ENCODE peak calls at places on chromosome 14, in four cellular contexts. N, H, Z and M are unnamed samples.

GRCh38 chr14:81565441-81566290 is 32.0 kb upstream of the SEL1L start:
- DNase-seq in N (peak; percentile 25), H (peak; percentile 37), Z (no peak), M (peak; percentile 18)

GRCh38 chr14:97477353-97477752 is 680.2 kb downstream of the VRK1 start:
- DNase-seq in N (no peak), H (no peak), Z (no peak), M (no peak)

GRCh38 chr14:52268191-52269061 is 928 bp downstream of the PTGDR start:
- DNase-seq in N (peak; percentile 54), H (no peak), Z (no peak), M (peak; percentile 41)

GRCh38 chr14:99325016-99325415 is 53.0 kb upstream of the BCL11B start:
- DNase-seq in N (no peak), H (no peak), Z (no peak), M (no peak)

GRCh38 chr14:68507544-68508081 is 285.3 kb downstream of the ZFP36L1 start:
- DNase-seq in N (no peak), H (no peak), Z (no peak), M (no peak)

GRCh38 chr14:85789506-85789905 is 259.6 kb downstream of the FLRT2 start:
- DNase-seq in N (no peak), H (no peak), Z (no peak), M (no peak)

GRCh38 chr14:91968280-91968679 is 20.8 kb upstream of the FBLN5 start:
- DNase-seq in N (no peak), H (no peak), Z (no peak), M (no peak)

GRCh38 chr14:50038398-50039119 is 77.8 kb downstream of the VCPKMT start:
- DNase-seq in N (peak; percentile 90), H (peak; percentile 25), Z (no peak), M (peak; percentile 100)

GRCh38 chr14:64636208-64636979 is 67.8 kb upstream of the PLEKHG3 start:
- DNase-seq in N (peak; percentile 63), H (peak; percentile 70), Z (peak; percentile 79), M (peak; percentile 60)

GRCh38 chr14:89134640-89135039 is 282.4 kb downstream of the FOXN3 start:
- DNase-seq in N (no peak), H (no peak), Z (no peak), M (no peak)

GRCh38 chr14:90301580-90302181 is 30.1 kb downstream of the NRDE2 start:
- DNase-seq in N (peak; percentile 82), H (no peak), Z (no peak), M (peak; percentile 77)

GRCh38 chr14:71362282-71362681 is 455.0 kb downstream of the PCNX1 start:
- DNase-seq in N (no peak), H (no peak), Z (no peak), M (no peak)

GRCh38 chr14:36271939-36272907 is 48.2 kb downstream of the MBIP start:
- DNase-seq in N (peak; percentile 19), H (no peak), Z (no peak), M (peak; percentile 4)

GRCh38 chr14:81211844-81212243 is 8.9 kb downstream of the GTF2A1 start:
- DNase-seq in N (peak; percentile 44), H (peak; percentile 45), Z (no peak), M (peak; percentile 41)

GRCh38 chr14:100486025-100486828 is 101.0 kb downstream of the BEGAIN start:
- DNase-seq in N (peak; percentile 67), H (peak; percentile 63), Z (no peak), M (peak; percentile 86)

GRCh38 chr14:41380017-41380416 is 226.7 kb upstream of the LRFN5 start:
- DNase-seq in N (no peak), H (no peak), Z (no peak), M (no peak)

GRCh38 chr14:75126679-75127473 is at the start of gene NEK9:
- DNase-seq in N (peak; percentile 83), H (peak; percentile 87), Z (peak; percentile 91), M (peak; percentile 84)

GRCh38 chr14:63922696-63923421 is 70.1 kb downstream of the SYNE2 start:
- DNase-seq in N (peak; percentile 81), H (no peak), Z (no peak), M (no peak)

GRCh38 chr14:101733211-101733610 is 28.3 kb upstream of the PPP2R5C start:
- DNase-seq in N (peak; percentile 49), H (no peak), Z (no peak), M (peak; percentile 78)

GRCh38 chr14:94383777-94384176 is 4.6 kb downstream of the SERPINA1 start:
- DNase-seq in N (no peak), H (no peak), Z (no peak), M (no peak)

GRCh38 chr14:104424406-104425072 is 155.0 kb upstream of the C14orf180 start:
- DNase-seq in N (no peak), H (no peak), Z (peak; percentile 53), M (no peak)

GRCh38 chr14:92866181-92866752 is 56.7 kb upstream of the CHGA start:
- DNase-seq in N (no peak), H (no peak), Z (no peak), M (peak; percentile 73)

GRCh38 chr14:76720382-76720813 is 40.9 kb upstream of the VASH1 start:
- DNase-seq in N (peak; percentile 36), H (peak; percentile 92), Z (peak; percentile 84), M (peak; percentile 56)

GRCh38 chr14:64303471-64303917 is 9.3 kb upstream of the ESR2 start:
- DNase-seq in N (peak; percentile 77), H (no peak), Z (no peak), M (peak; percentile 69)

GRCh38 chr14:94180655-94181271 is 6.6 kb downstream of the PPP4R4 start:
- DNase-seq in N (peak; percentile 65), H (no peak), Z (no peak), M (peak; percentile 52)

GRCh38 chr14:55327179-55327578 is 56.0 kb downstream of the FBXO34 start:
- DNase-seq in N (no peak), H (no peak), Z (no peak), M (no peak)

GRCh38 chr14:29601559-29602109 is 326.0 kb downstream of the PRKD1 start:
- DNase-seq in N (peak; percentile 12), H (no peak), Z (no peak), M (peak; percentile 75)

GRCh38 chr14:64675246-64675645 is 29.0 kb upstream of the PLEKHG3 start:
- DNase-seq in N (no peak), H (no peak), Z (no peak), M (no peak)

GRCh38 chr14:20331048-20331613 is 1.9 kb downstream of the CCNB1IP1 start:
- DNase-seq in N (no peak), H (no peak), Z (no peak), M (no peak)
- H3K4me3 ChIP-seq in N (no peak overlapping the region), H (no peak overlapping the region), Z (peak overlapping the region; percentile 0), M (peak overlapping the region; percentile 16)

DNA sequence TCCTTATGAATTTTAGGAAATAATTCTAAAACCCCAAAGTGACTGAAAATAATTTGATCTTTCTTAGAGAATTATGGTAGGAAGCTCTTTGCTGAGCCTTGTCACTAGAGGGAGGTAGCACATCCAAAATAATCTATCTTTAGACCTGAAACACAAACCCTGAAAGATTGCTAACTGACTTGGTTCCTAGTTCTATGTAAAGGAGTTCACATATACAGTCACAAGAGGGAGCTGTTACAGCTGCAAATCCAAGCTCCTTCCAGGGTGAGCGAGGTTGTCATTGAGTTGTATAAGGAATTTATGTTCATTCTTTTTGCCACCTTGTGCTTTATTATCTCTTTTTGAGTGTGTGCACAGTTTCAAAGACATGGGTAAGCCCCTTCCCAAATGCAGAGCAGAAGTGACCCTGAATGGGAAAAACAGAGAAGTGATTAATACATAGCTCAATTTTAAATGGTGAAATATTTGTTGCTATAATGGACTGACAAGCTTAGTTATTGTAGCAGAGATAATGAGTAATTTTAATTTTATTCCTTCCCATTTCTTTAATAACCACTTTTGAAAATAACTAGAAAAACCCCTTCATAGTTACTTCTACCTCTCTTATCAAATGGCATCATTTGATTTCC is 387.9 kb downstream of the DAD1 start:
- DNase-seq in N (peak; percentile 27), H (no peak), Z (no peak), M (peak; percentile 62)
- TF ChIP-seq CTCF in N (peak; percentile 59), H (peak; percentile 43), Z (peak; percentile 27), M (peak; percentile 75)

DNA sequence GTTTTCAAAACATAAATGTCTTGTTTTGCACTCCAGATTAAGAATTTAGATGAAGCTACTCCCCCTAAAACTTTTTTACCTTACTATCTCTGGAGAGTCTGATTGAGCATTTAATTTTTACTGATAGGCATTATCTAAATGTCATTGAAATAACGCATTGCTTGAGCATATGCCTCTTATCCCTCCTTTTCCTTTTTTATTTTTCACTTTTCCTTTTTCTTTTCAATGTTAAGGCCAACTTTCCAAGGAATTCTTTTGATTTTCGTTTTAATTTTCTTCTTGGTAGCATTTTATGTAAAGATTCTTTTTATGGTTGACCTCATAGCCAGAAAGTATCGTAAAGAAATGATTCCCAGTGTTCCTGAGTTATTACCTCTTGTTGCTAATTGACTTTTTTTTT is 2.9 kb downstream of the SRP54 start:
- DNase-seq in N (no peak), H (no peak), Z (no peak), M (no peak)
- H3K4me3 ChIP-seq in N (no peak overlapping the region), H (no peak overlapping the region), Z (no peak overlapping the region), M (no peak overlapping the region)

DNA sequence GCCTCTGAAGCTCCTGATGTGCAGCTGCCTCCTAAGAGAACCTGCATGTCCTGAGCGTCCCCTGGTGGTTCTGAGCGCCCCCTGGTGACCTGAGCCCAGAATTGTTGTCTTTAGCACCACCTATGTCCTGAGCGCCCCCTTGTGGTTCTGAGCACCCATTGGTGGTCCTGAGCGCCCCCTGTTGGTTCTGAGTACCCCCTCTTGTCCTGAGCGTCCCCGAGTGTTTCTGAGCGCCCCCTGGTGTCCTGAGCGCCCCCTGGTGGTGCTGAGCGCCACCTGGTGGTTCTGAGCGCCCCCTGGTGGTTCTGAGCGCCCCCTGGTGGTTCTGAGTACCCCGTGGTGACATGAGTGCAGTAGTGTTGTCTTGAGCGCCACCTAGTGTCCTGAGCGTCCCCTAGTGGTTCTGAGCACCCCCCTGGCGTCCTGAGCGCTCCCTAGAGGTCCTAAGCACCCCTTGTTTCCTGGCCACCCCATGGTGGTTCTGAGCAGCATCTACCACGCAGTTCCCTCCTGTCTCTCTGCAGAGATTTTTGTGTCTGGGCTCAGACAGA is 782.5 kb downstream of the TMEM121 start:
- DNase-seq in N (no peak), H (no peak), Z (no peak), M (peak; percentile 24)
- TF ChIP-seq CTCF in N (peak; percentile 4), H (peak; percentile 55), Z (no peak), M (peak; percentile 34)

GRCh38 chr14:103123634-103124500 is 606 bp downstream of the TNFAIP2 start:
- DNase-seq in N (peak; percentile 34), H (peak; percentile 73), Z (peak; percentile 72), M (peak; percentile 35)

GRCh38 chr14:103124501-103125001 is 1.3 kb downstream of the TNFAIP2 start:
- DNase-seq in N (no peak), H (no peak), Z (no peak), M (no peak)

GRCh38 chr14:103121846-103122577 is 1.2 kb upstream of the TNFAIP2 start:
- DNase-seq in N (peak; percentile 94), H (peak; percentile 87), Z (peak; percentile 95), M (peak; percentile 90)

GRCh38 chr14:103122578-103123127 is 608 bp upstream of the TNFAIP2 start:
- DNase-seq in N (no peak), H (no peak), Z (peak; percentile 74), M (no peak)

DNA sequence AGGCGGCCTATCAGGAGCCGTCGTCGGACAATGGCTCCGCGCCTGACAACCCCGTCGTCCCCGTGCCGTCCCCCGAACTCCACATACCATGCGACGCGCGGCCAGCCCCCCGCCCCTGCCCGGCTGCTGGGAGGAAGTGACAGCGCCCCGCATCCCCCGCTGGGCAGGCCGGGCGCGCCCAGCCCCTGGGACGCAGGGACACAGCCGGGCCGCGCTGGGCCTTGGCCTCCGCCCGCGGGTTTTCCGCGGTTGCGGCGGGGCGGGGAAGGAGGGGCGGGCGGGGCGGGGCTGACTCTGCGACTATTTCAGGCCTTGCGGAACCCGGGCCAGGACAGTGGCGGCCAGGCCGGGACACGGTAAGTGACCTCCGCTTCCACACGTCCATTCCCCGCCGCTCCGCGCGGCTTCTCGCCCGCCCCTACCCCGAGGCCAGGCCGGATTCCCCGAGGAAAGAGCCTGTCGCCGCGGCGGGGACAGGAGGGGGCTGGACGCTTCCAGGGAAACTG is at the start of gene TNFAIP2:
- DNase-seq in N (peak; percentile 33), H (peak; percentile 68), Z (peak; percentile 70), M (no peak)
- H3K4me3 ChIP-seq in N (peak within 1 kb of the TSS; percentile 68), H (peak within 1 kb of the TSS; percentile 89), Z (peak within 1 kb of the TSS; percentile 70), M (peak within 1 kb of the TSS; percentile 37)